ENCODE peak calls at places on chromosomes 6 and 20, in nine cellular contexts. O is HAP-1; I is adrenal gland; X is ascending aorta; R is AG04450; L is posterior cingulate gyrus; V is cardiac muscle cell; U is stimulated activated CD4-positive, alpha-beta T cell treated with anti-CD3 and anti-CD28 coated beads, Interleukin-12 subunit alpha, Interleukin-12 subunit beta, amount 100 ng/mL, for 4 hours; H is effector memory CD4-positive, alpha-beta T cell. G is an unnamed sample.

GRCh38 chr20:3927486-3928291 is 38.5 kb downstream of the PANK2 start:
- DNase-seq in O (no peak), I (no peak), X (peak; percentile 71), R (no peak), L (no peak), V (peak; percentile 80), U (no peak), H (no peak), G (no peak)

GRCh38 chr20:56504373-56505005 is 20.1 kb upstream of the FAM209A start:
- DNase-seq in O (no peak), I (no peak), X (no peak), R (no peak), L (no peak), V (peak; percentile 6), U (no peak), H (no peak), G (no peak)

GRCh38 chr6:159760602-159761057 is 1.2 kb upstream of the ACAT2 start:
- DNase-seq in O (peak; percentile 41), I (no peak), X (no peak), R (peak; percentile 30), L (no peak), V (peak; percentile 85), U (no peak), H (no peak), G (no peak)

GRCh38 chr6:19433101-19433500 is 404.1 kb upstream of the ID4 start:
- DNase-seq in O (no peak), I (no peak), X (no peak), R (no peak), L (no peak), V (peak; percentile 27), U (no peak), H (no peak), G (no peak)

GRCh38 chr6:37702314-37702713 is 4.6 kb upstream of the MDGA1 start:
- DNase-seq in O (no peak), I (no peak), X (no peak), R (no peak), L (no peak), V (no peak), U (no peak), H (no peak), G (no peak)

GRCh38 chr6:120671519-120671918 is 662.8 kb downstream of the TBC1D32 start:
- DNase-seq in O (no peak), I (no peak), X (no peak), R (no peak), L (no peak), V (no peak), U (no peak), H (no peak), G (no peak)

GRCh38 chr6:14983599-14984296 is 262.1 kb upstream of the JARID2 start:
- DNase-seq in O (no peak), I (no peak), X (no peak), R (no peak), L (no peak), V (peak; percentile 7), U (no peak), H (no peak), G (no peak)

GRCh38 chr6:148969679-148970078 is 222.8 kb downstream of the UST start:
- DNase-seq in O (no peak), I (no peak), X (no peak), R (peak; percentile 86), L (no peak), V (peak; percentile 33), U (no peak), H (no peak), G (no peak)

GRCh38 chr20:34458631-34459030 is 57.6 kb upstream of the DYNLRB1 start:
- DNase-seq in O (no peak), I (no peak), X (no peak), R (no peak), L (no peak), V (peak; percentile 12), U (no peak), H (no peak), G (no peak)

GRCh38 chr20:54151511-54152226 is 22.1 kb downstream of the CYP24A1 start:
- DNase-seq in O (no peak), I (no peak), X (no peak), R (no peak), L (no peak), V (no peak), U (no peak), H (no peak), G (no peak)

GRCh38 chr20:11218035-11218680 is 544.4 kb upstream of the JAG1 start:
- DNase-seq in O (no peak), I (no peak), X (no peak), R (no peak), L (no peak), V (no peak), U (no peak), H (no peak), G (no peak)

GRCh38 chr6:41039060-41039998 is at the start of gene UNC5CL:
- DNase-seq in O (peak; percentile 26), I (peak; percentile 46), X (no peak), R (no peak), L (no peak), V (peak; percentile 30), U (peak; percentile 48), H (peak; percentile 9), G (no peak)

G was measured in hippocampal formation.